ENCODE peak calls at places on chromosomes 13 and 19, in four cellular contexts. R is AG08395; P is stimulated activated CD4-positive, alpha-beta T cell treated with anti-CD3 and anti-CD28 coated beads, Interleukin-15, amount 100 ng/mL, for 48 hours; U is SW 1271. K is an unnamed sample.

GRCh38 chr19:35717665-35718344 is at the start of gene KMT2B:
- DNase-seq in R (peak), P (no peak), U (peak), K (peak)

GRCh38 chr19:55353803-55354697 is 469 bp downstream of the COX6B2 start:
- DNase-seq in R (peak), P (no peak), U (peak), K (peak)

GRCh38 chr13:102846261-102847015 is 606 bp downstream of the ERCC5 start:
- DNase-seq in R (peak), P (peak), U (peak), K (peak)

GRCh38 chr13:44649834-44650233 is 73.7 kb upstream of the TSC22D1 start:
- DNase-seq in R (no peak), P (no peak), U (no peak), K (no peak)

GRCh38 chr19:38375098-38375493 is 725 bp downstream of the PSMD8 start:
- DNase-seq in R (no peak), P (no peak), U (no peak), K (no peak)

GRCh38 chr19:52474351-52475127 is 21.2 kb downstream of the ZNF578 start:
- DNase-seq in R (no peak), P (no peak), U (no peak), K (no peak)

GRCh38 chr13:30863796-30864195 is 42.3 kb upstream of the MEDAG start:
- DNase-seq in R (no peak), P (no peak), U (no peak), K (no peak)

GRCh38 chr19:10404888-10405808 is 1.8 kb upstream of the CDC37 start:
- DNase-seq in R (no peak), P (no peak), U (no peak), K (no peak)

GRCh38 chr13:101202590-101202989 is 213.7 kb downstream of the NALCN start:
- DNase-seq in R (no peak), P (no peak), U (no peak), K (no peak)

GRCh38 chr13:21949818-21950429 is 279.1 kb downstream of the FGF9 start:
- DNase-seq in R (no peak), P (no peak), U (no peak), K (no peak)

GRCh38 chr13:100275746-100276145 is 186.9 kb downstream of the PCCA start:
- DNase-seq in R (no peak), P (no peak), U (no peak), K (no peak)

GRCh38 chr19:17909017-17909732 is 23.6 kb upstream of the CCDC124 start:
- DNase-seq in R (no peak), P (no peak), U (no peak), K (no peak)

GRCh38 chr19:38736036-38736412 is 8.2 kb downstream of the CAPN12 start:
- DNase-seq in R (no peak), P (peak), U (no peak), K (no peak)

K was measured in myocyte.